ENCODE peak calls at places on chromosomes 6 and 20, in ten cellular contexts. P is OCI-LY7, X is fibroblast of pulmonary artery, Q is H7, J is WTC11, T is psoas muscle, H is cardiac muscle cell, D is NT2/D1, V is Daoy, O is activated T-cell treated with anti-CD3 and anti-CD28 coated beads for 1 hour. Y is an unnamed sample.

GRCh38 chr20:5665417-5665816 is 84.8 kb upstream of the SHLD1 start:
- DNase-seq in H (no peak), T (no peak), Q (no peak), D (no peak), P (no peak), X (no peak), V (no peak), O (no peak), J (no peak), Y (no peak)

GRCh38 chr20:47973519-47974233 is 188.4 kb upstream of the SULF2 start:
- DNase-seq in T (no peak), D (no peak), X (no peak), H (no peak), P (no peak), O (no peak), V (peak; percentile 76), Q (peak; percentile 78), J (peak; percentile 53), Y (no peak)

GRCh38 chr6:138654715-138655634 is 118.6 kb upstream of the CCDC28A start:
- DNase-seq in V (peak; percentile 62), T (no peak), H (no peak), J (no peak), O (no peak), X (peak; percentile 39), D (no peak), Q (no peak), P (no peak), Y (no peak)

GRCh38 chr6:3017304-3017703 is 17.6 kb downstream of the NQO2 start:
- DNase-seq in H (no peak), P (no peak), O (no peak), T (peak; percentile 51), X (no peak), J (no peak), V (no peak), D (no peak), Q (peak; percentile 18), Y (no peak)

GRCh38 chr6:133806358-133806757 is 82.6 kb upstream of the TCF21 start:
- DNase-seq in P (no peak), Q (no peak), J (no peak), H (no peak), V (no peak), D (no peak), X (peak; percentile 80), O (no peak), T (no peak), Y (no peak)

GRCh38 chr20:50038574-50038991 is 55.8 kb downstream of the SNAI1 start:
- DNase-seq in T (no peak), Q (peak; percentile 84), D (no peak), O (no peak), V (no peak), P (no peak), H (no peak), J (peak; percentile 46), X (no peak), Y (no peak)

GRCh38 chr20:63232235-63233060 is 3.3 kb upstream of the BIRC7 start:
- DNase-seq in X (peak; percentile 69), J (no peak), T (no peak), D (no peak), H (no peak), V (peak; percentile 95), P (no peak), Q (no peak), O (no peak), Y (no peak)

GRCh38 chr20:64247312-64247627 is 8.3 kb upstream of the PCMTD2 start:
- DNase-seq in Q (peak; percentile 35), X (no peak), H (no peak), T (no peak), V (no peak), P (no peak), J (no peak), O (no peak), D (no peak), Y (no peak)

GRCh38 chr20:35618372-35619131 is 2.9 kb downstream of the SPAG4 start:
- DNase-seq in P (peak; percentile 58), D (no peak), J (peak; percentile 30), V (peak; percentile 31), O (no peak), Q (peak; percentile 63), H (peak; percentile 23), T (no peak), X (peak; percentile 39), Y (no peak)

GRCh38 chr6:17574871-17575560 is 25.1 kb upstream of the FAM8A1 start:
- DNase-seq in O (no peak), H (no peak), P (no peak), T (no peak), V (peak; percentile 22), D (no peak), J (no peak), X (peak; percentile 71), Q (no peak), Y (no peak)

GRCh38 chr6:124668028-124668427 is 294.2 kb upstream of the RNF217 start:
- DNase-seq in X (no peak), D (no peak), T (no peak), Q (no peak), V (no peak), O (no peak), P (no peak), H (no peak), J (no peak), Y (no peak)

GRCh38 chr6:135269399-135270005 is 88.4 kb downstream of the MYB start:
- DNase-seq in Q (no peak), X (no peak), T (no peak), J (no peak), V (no peak), P (no peak), D (no peak), O (no peak), H (peak; percentile 75), Y (no peak)

GRCh38 chr6:108210557-108210956 is 44.7 kb downstream of the NR2E1 start:
- DNase-seq in H (no peak), X (peak; percentile 3), T (no peak), D (no peak), V (no peak), J (no peak), P (no peak), Q (no peak), O (no peak), Y (no peak)

GRCh38 chr6:100892693-100893092 is 11.6 kb upstream of the ASCC3 start:
- DNase-seq in P (no peak), J (peak; percentile 69), O (no peak), D (no peak), X (no peak), Q (peak; percentile 48), H (no peak), T (peak; percentile 58), V (no peak), Y (peak; percentile 21)

GRCh38 chr6:42066156-42066555 is 15.8 kb downstream of the TAF8 start:
- DNase-seq in O (no peak), D (no peak), J (no peak), Q (peak; percentile 7), X (no peak), V (no peak), T (no peak), P (no peak), H (no peak), Y (no peak)

GRCh38 chr6:157726892-157727628 is 96.0 kb upstream of the SNX9 start:
- DNase-seq in D (no peak), O (no peak), H (no peak), X (no peak), T (peak; percentile 80), Q (no peak), V (no peak), J (no peak), P (no peak), Y (peak; percentile 73)

GRCh38 chr6:30752164-30752927 is 8.0 kb upstream of the IER3 start:
- DNase-seq in Q (no peak), H (no peak), O (no peak), T (peak; percentile 99), J (no peak), P (no peak), D (no peak), V (peak; percentile 100), X (peak; percentile 100), Y (peak; percentile 55)

GRCh38 chr20:19934792-19935491 is 82.2 kb upstream of the NAA20 start:
- DNase-seq in P (no peak), T (peak; percentile 66), D (no peak), V (no peak), O (no peak), Q (no peak), H (no peak), J (no peak), X (no peak), Y (peak; percentile 41)

GRCh38 chr6:41731561-41732086 is 3.8 kb downstream of the TFEB start:
- DNase-seq in H (no peak), J (no peak), Q (no peak), X (no peak), V (no peak), T (peak; percentile 12), D (no peak), O (no peak), P (no peak), Y (no peak)

GRCh38 chr6:132300323-132300949 is 100.8 kb downstream of the MOXD1 start:
- DNase-seq in J (peak; percentile 41), X (peak; percentile 80), H (peak; percentile 78), P (peak; percentile 82), D (peak; percentile 6), V (peak; percentile 55), T (no peak), Q (peak; percentile 5), O (no peak), Y (peak; percentile 60)

GRCh38 chr6:139425780-139426179 is 51.3 kb upstream of the CITED2 start:
- DNase-seq in V (no peak), J (no peak), Q (no peak), T (no peak), O (no peak), D (no peak), P (no peak), H (no peak), X (no peak), Y (no peak)

GRCh38 chr6:33313105-33313708 is 671 bp downstream of the TAPBP start:
- DNase-seq in J (peak; percentile 47), V (peak; percentile 58), Q (peak; percentile 85), H (no peak), O (no peak), T (peak; percentile 65), D (no peak), P (peak; percentile 76), X (no peak), Y (peak; percentile 29)

GRCh38 chr6:15447546-15448232 is 201.8 kb downstream of the JARID2 start:
- DNase-seq in V (no peak), D (no peak), Q (no peak), J (no peak), O (no peak), T (no peak), H (no peak), P (peak; percentile 48), X (no peak), Y (no peak)

GRCh38 chr6:72984981-72985665 is 240.2 kb downstream of the KHDC1L start:
- DNase-seq in D (no peak), J (no peak), Q (no peak), O (no peak), H (no peak), X (no peak), P (no peak), V (no peak), T (no peak), Y (no peak)

GRCh38 chr6:48074368-48074767 is 36.6 kb downstream of the PTCHD4 start:
- DNase-seq in H (no peak), D (no peak), J (no peak), X (peak; percentile 29), V (no peak), O (no peak), Q (no peak), P (no peak), T (no peak), Y (no peak)

GRCh38 chr20:1331801-1332453 is 3.0 kb upstream of the SDCBP2 start:
- DNase-seq in J (no peak), O (no peak), H (no peak), T (no peak), D (no peak), V (no peak), Q (peak; percentile 1), X (no peak), P (no peak), Y (peak; percentile 7)

GRCh38 chr6:133787859-133788505 is 100.9 kb upstream of the TCF21 start:
- DNase-seq in T (no peak), O (no peak), D (no peak), V (no peak), H (peak; percentile 78), P (no peak), J (no peak), Q (no peak), X (no peak), Y (no peak)

GRCh38 chr20:14384411-14384810 is 47.0 kb upstream of the FLRT3 start:
- DNase-seq in J (no peak), D (no peak), P (no peak), V (no peak), H (no peak), O (no peak), T (no peak), Q (no peak), X (peak; percentile 32), Y (no peak)